ENCODE peak calls at places on chromosomes 12 and 14, in five cellular contexts. U is A549; N is cardiac fibroblast; W is activated CD4-positive, alpha-beta T cell treated with anti-CD3 and anti-CD28 coated beads for 48 hours; X is hypothalamus. I is an unnamed sample.

GRCh38 chr14:94460631-94461416 is 8.2 kb upstream of the SERPINA11 start:
- DNase-seq in U (no peak), N (no peak), W (no peak), X (no peak), I (no peak)

GRCh38 chr12:27462151-27462694 is 15.7 kb downstream of the SMCO2 start:
- DNase-seq in U (peak; percentile 16), N (peak; percentile 91), W (no peak), X (no peak), I (peak; percentile 35)

GRCh38 chr12:96219700-96220206 is 25.6 kb downstream of the ELK3 start:
- DNase-seq in U (peak; percentile 98), N (peak; percentile 99), W (no peak), X (no peak), I (no peak)

GRCh38 chr12:98646165-98646764 is 1.2 kb downstream of the APAF1 start:
- DNase-seq in U (peak; percentile 33), N (peak; percentile 63), W (no peak), X (no peak), I (no peak)

GRCh38 chr12:10661338-10661737 is 12.5 kb downstream of the STYK1 start:
- DNase-seq in U (peak; percentile 50), N (peak; percentile 68), W (no peak), X (no peak), I (no peak)

GRCh38 chr12:24960222-24960855 is 11.4 kb upstream of the BCAT1 start:
- DNase-seq in U (peak; percentile 55), N (peak; percentile 75), W (peak; percentile 70), X (peak; percentile 3), I (no peak)

GRCh38 chr12:84508943-84509342 is 403.7 kb downstream of the SLC6A15 start:
- DNase-seq in U (no peak), N (no peak), W (no peak), X (no peak), I (no peak)

GRCh38 chr14:85534435-85534834 is 4.5 kb downstream of the FLRT2 start:
- DNase-seq in U (no peak), N (peak; percentile 27), W (no peak), X (peak; percentile 6), I (no peak)

GRCh38 chr12:131309700-131310099 is 356.0 kb downstream of the ADGRD1 start:
- DNase-seq in U (no peak), N (no peak), W (no peak), X (no peak), I (no peak)

GRCh38 chr14:37658174-37658573 is 62.7 kb downstream of the TTC6 start:
- DNase-seq in U (no peak), N (no peak), W (no peak), X (no peak), I (no peak)

GRCh38 chr12:66011731-66012130 is 118.8 kb downstream of the LLPH start:
- DNase-seq in U (no peak), N (peak; percentile 49), W (no peak), X (no peak), I (no peak)

GRCh38 chr12:105100207-105100985 is 7.1 kb upstream of the WASHC4 start:
- DNase-seq in U (peak; percentile 52), N (peak; percentile 78), W (no peak), X (no peak), I (no peak)

GRCh38 chr12:102535306-102535705 is 54.9 kb upstream of the IGF1 start:
- DNase-seq in U (no peak), N (no peak), W (no peak), X (no peak), I (no peak)

GRCh38 chr12:52280319-52280795 is 5.9 kb downstream of the KRT86 start:
- DNase-seq in U (peak; percentile 100), N (peak; percentile 99), W (no peak), X (no peak), I (no peak)

GRCh38 chr12:89492883-89493282 is 31.7 kb downstream of the GALNT4 start:
- DNase-seq in U (no peak), N (no peak), W (no peak), X (no peak), I (no peak)

GRCh38 chr12:96902076-96902475 is 5.0 kb upstream of the NEDD1 start:
- DNase-seq in U (peak; percentile 48), N (peak; percentile 29), W (no peak), X (no peak), I (no peak)

GRCh38 chr14:89684139-89684538 is 267.1 kb upstream of the FOXN3 start:
- DNase-seq in U (no peak), N (no peak), W (no peak), X (no peak), I (no peak)